ENCODE peak calls at places on chromosomes 7 and 10, in nine cellular contexts. Z, G, T, O, R, V, D, A and M are unnamed samples. For H3K4me1, the result is how much of the 10 kb centered on the place peaks cover.

GRCh38 chr7:22469371-22470143 is 30.4 kb downstream of the STEAP1B start:
- DNase-seq in V (no peak), R (no peak), Z (no peak), A (no peak), G (no peak), T (no peak), O (no peak), D (no peak), M (no peak)

GRCh38 chr7:94656658-94656924 is 658 bp upstream of the SGCE start:
- DNase-seq in Z (no peak), A (no peak), G (no peak), T (no peak), R (no peak), D (no peak), O (no peak), V (no peak), M (no peak)

GRCh38 chr7:13872751-13873150 is 116.7 kb downstream of the ETV1 start:
- DNase-seq in G (no peak), D (no peak), R (no peak), O (no peak), A (no peak), Z (no peak), V (no peak), T (no peak), M (no peak)

GRCh38 chr10:123136221-123136805 is 543 bp downstream of the HMX3 start:
- DNase-seq in G (no peak), R (no peak), Z (no peak), O (no peak), V (no peak), T (no peak), A (no peak), D (no peak), M (no peak)

GRCh38 chr7:20299145-20299544 is 31.6 kb upstream of the ITGB8 start:
- DNase-seq in V (no peak), R (no peak), T (no peak), D (no peak), A (no peak), Z (no peak), G (no peak), O (no peak), M (no peak)

GRCh38 chr10:99370993-99371392 is 41.8 kb downstream of the CNNM1 start:
- DNase-seq in V (no peak), R (no peak), T (peak), O (no peak), G (no peak), Z (peak), D (no peak), A (peak), M (no peak)

GRCh38 chr10:119658274-119658673 is 7.1 kb downstream of the BAG3 start:
- DNase-seq in D (peak), O (peak), A (peak), T (peak), G (peak), Z (peak), R (no peak), V (peak), M (peak)

GRCh38 chr10:93854985-93855384 is 38.8 kb upstream of the SLC35G1 start:
- DNase-seq in R (no peak), O (no peak), V (no peak), D (no peak), T (no peak), A (peak), Z (no peak), G (no peak), M (no peak)

GRCh38 chr10:33214174-33214573 is 120.3 kb downstream of the NRP1 start:
- DNase-seq in T (no peak), O (no peak), G (no peak), Z (no peak), R (no peak), A (peak), V (no peak), D (no peak), M (no peak)

GRCh38 chr10:119190353-119190752 is 11.7 kb upstream of the PRDX3 start:
- DNase-seq in D (no peak), O (peak), T (peak), A (peak), Z (peak), G (no peak), V (no peak), R (no peak), M (no peak)

GRCh38 chr7:151853896-151854807 is 22.8 kb downstream of the PRKAG2 start:
- DNase-seq in R (no peak), V (peak), O (no peak), T (no peak), Z (no peak), A (no peak), D (no peak), G (no peak), M (peak)

GRCh38 chr10:49572594-49573114 is 33.7 kb upstream of the ERCC6 start:
- DNase-seq in R (no peak), Z (no peak), T (no peak), A (no peak), O (no peak), D (no peak), V (no peak), G (no peak), M (peak)

GRCh38 chr10:14263041-14263440 is 67.7 kb downstream of the FRMD4A start:
- DNase-seq in G (no peak), A (no peak), O (no peak), D (no peak), R (no peak), V (no peak), Z (no peak), T (no peak), M (no peak)

GRCh38 chr7:93014410-93014809 is 103.4 kb downstream of the SAMD9 start:
- DNase-seq in G (no peak), A (peak), R (no peak), D (no peak), T (no peak), V (no peak), O (no peak), Z (no peak), M (no peak)

GRCh38 chr10:124007102-124007772 is 86.2 kb downstream of the CHST15 start:
- DNase-seq in O (peak), R (no peak), A (no peak), V (no peak), G (no peak), T (no peak), D (no peak), Z (no peak), M (no peak)

GRCh38 chr7:33686001-33686591 is 219.2 kb upstream of the BMPER start:
- DNase-seq in V (no peak), Z (no peak), T (no peak), G (no peak), R (no peak), A (no peak), D (no peak), O (no peak), M (no peak)

GRCh38 chr7:37728747-37729146 is 45.2 kb downstream of the GPR141 start:
- DNase-seq in T (no peak), R (no peak), O (no peak), V (no peak), Z (no peak), G (no peak), D (no peak), A (no peak), M (no peak)

GRCh38 chr7:158581440-158582088 is 6.1 kb downstream of the PTPRN2 start:
- DNase-seq in T (no peak), R (no peak), G (no peak), A (no peak), Z (no peak), V (no peak), O (peak), D (no peak), M (no peak)

GRCh38 chr7:152424348-152425108 is 11.3 kb downstream of the KMT2C start:
- DNase-seq in R (no peak), Z (peak), V (no peak), T (no peak), D (peak), A (no peak), O (no peak), G (no peak), M (no peak)

GRCh38 chr10:99573806-99574205 is 41.1 kb downstream of the NKX2-3 start:
- DNase-seq in G (no peak), T (no peak), O (no peak), A (no peak), Z (no peak), V (no peak), D (no peak), R (no peak), M (no peak)

GRCh38 chr7:150736864-150737263 is 354 bp upstream of the GIMAP5 start:
- DNase-seq in Z (no peak), G (no peak), V (no peak), O (no peak), D (no peak), R (no peak), T (no peak), A (no peak), M (no peak)
- H3K4me1 ChIP-seq in Z (under half), G (under half), V (under half), O (under half), D (under half), R (under half), T (under half), A (under half), M (under half)

GRCh38 chr7:44646176-44646920 is 39.9 kb downstream of the OGDH start:
- DNase-seq in R (no peak), D (no peak), A (no peak), G (no peak), V (no peak), T (no peak), Z (no peak), O (no peak), M (no peak)
- TF ChIP-seq POLR2A in R (no peak), D (no peak), A (no peak), G (no peak), V (no peak), T (no peak), Z (no peak), O (no peak), M (no peak)

GRCh38 chr7:120997902-120998301 is 9.4 kb downstream of the CPED1 start:
- DNase-seq in V (no peak), Z (no peak), D (peak), R (no peak), A (no peak), T (no peak), G (no peak), O (peak), M (peak)
- H3K4me1 ChIP-seq in V (under half), Z (under half), D (half or more), R (under half), A (under half), T (under half), G (under half), O (under half), M (under half)

GRCh38 chr10:73413108-73413527 is 740 bp downstream of the ANXA7 start:
- DNase-seq in G (no peak), T (peak), O (peak), D (no peak), V (peak), Z (no peak), R (no peak), A (no peak), M (peak)
- TF ChIP-seq POLR2A in G (no peak), T (no peak), O (no peak), D (no peak), V (no peak), Z (no peak), R (no peak), A (no peak), M (no peak)

GRCh38 chr7:127816354-127817190 is 164.6 kb downstream of the SND1 start:
- DNase-seq in A (no peak), Z (no peak), R (no peak), G (no peak), T (no peak), O (no peak), D (no peak), V (no peak), M (no peak)
- H3K4me1 ChIP-seq in A (under half), Z (under half), R (under half), G (under half), T (under half), O (under half), D (under half), V (under half), M (under half)

GRCh38 chr7:121395961-121396757 is at the start of gene FAM3C:
- DNase-seq in Z (peak), V (peak), D (peak), O (peak), T (peak), G (peak), R (peak), A (peak), M (peak)
- TF ChIP-seq POLR2A in Z (peak), V (no peak), D (peak), O (peak), T (peak), G (peak), R (peak), A (peak), M (peak)

DNA sequence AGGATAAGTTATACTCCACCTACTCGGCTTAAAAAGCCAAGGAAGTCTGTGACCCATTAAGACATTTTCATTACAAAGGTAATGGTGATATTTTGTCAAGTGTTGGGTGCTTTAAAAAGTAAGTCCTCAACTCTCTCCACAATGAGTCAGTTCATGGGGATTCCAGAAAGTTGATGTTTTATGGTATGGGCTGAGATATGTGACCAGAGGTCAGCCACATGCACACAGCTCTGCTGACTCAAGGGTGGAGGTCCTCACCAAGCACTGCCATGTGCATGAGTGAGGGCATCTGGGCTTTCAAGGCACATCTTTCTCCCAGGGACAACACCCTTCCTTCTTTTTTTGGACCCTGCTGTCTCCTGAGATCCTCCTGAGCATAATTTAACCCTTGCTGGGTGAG is 292.9 kb downstream of the PTEN start:
- DNase-seq in D (no peak), O (no peak), A (peak), T (no peak), R (no peak), Z (peak), V (no peak), G (no peak), M (no peak)
- H3K4me1 ChIP-seq in D (under half), O (under half), A (under half), T (under half), R (under half), Z (under half), V (under half), G (under half), M (under half)